ENCODE peak calls at places on chromosomes 12 and 14, in nine cellular contexts. Z, F, G, S, C, L, Q, B and A are unnamed samples.

GRCh38 chr12:21697829-21698630 is 40.4 kb upstream of the LDHB start:
- DNase-seq in Z (no peak), F (no peak), G (no peak), S (no peak), C (no peak), L (no peak), Q (peak; percentile 24), B (no peak), A (no peak)

GRCh38 chr14:24368562-24369252 is 723 bp downstream of the NFATC4 start:
- DNase-seq in Z (peak; percentile 57), F (no peak), G (peak; percentile 52), S (no peak), C (no peak), L (no peak), Q (peak; percentile 78), B (peak; percentile 74), A (peak; percentile 60)

GRCh38 chr12:53290661-53291060 is 4.7 kb upstream of the PFDN5 start:
- DNase-seq in Z (no peak), F (no peak), G (no peak), S (no peak), C (no peak), L (no peak), Q (no peak), B (no peak), A (no peak)

GRCh38 chr14:104183796-104184195 is 45.4 kb downstream of the KIF26A start:
- DNase-seq in Z (no peak), F (no peak), G (no peak), S (no peak), C (no peak), L (no peak), Q (no peak), B (peak; percentile 72), A (no peak)

GRCh38 chr12:104565606-104566243 is 109.0 kb downstream of the CHST11 start:
- DNase-seq in Z (no peak), F (no peak), G (no peak), S (no peak), C (no peak), L (no peak), Q (no peak), B (no peak), A (no peak)

GRCh38 chr12:93722757-93723567 is 45.8 kb downstream of the CRADD start:
- DNase-seq in Z (no peak), F (no peak), G (no peak), S (no peak), C (no peak), L (no peak), Q (peak; percentile 95), B (no peak), A (no peak)

GRCh38 chr12:6547987-6548386 is 7.9 kb downstream of the IFFO1 start:
- DNase-seq in Z (no peak), F (no peak), G (peak; percentile 55), S (no peak), C (no peak), L (no peak), Q (peak; percentile 82), B (no peak), A (no peak)

GRCh38 chr12:120563495-120563894 is 17.7 kb downstream of the POP5 start:
- DNase-seq in Z (no peak), F (no peak), G (no peak), S (no peak), C (no peak), L (no peak), Q (no peak), B (no peak), A (no peak)

GRCh38 chr12:15707516-15708199 is 81.5 kb downstream of the EPS8 start:
- DNase-seq in Z (no peak), F (no peak), G (no peak), S (no peak), C (no peak), L (no peak), Q (no peak), B (no peak), A (no peak)

GRCh38 chr14:49900973-49901372 is 8.1 kb downstream of the ARF6 start:
- DNase-seq in Z (no peak), F (no peak), G (no peak), S (no peak), C (no peak), L (no peak), Q (no peak), B (no peak), A (no peak)

GRCh38 chr12:40622246-40622838 is 69.9 kb upstream of the CNTN1 start:
- DNase-seq in Z (peak; percentile 48), F (peak; percentile 10), G (no peak), S (no peak), C (peak; percentile 46), L (peak; percentile 13), Q (no peak), B (no peak), A (peak; percentile 54)

GRCh38 chr14:93996130-93996695 is 888 bp upstream of the CCDC197 start:
- DNase-seq in Z (no peak), F (no peak), G (no peak), S (no peak), C (no peak), L (no peak), Q (no peak), B (no peak), A (no peak)

GRCh38 chr12:92029136-92029535 is 116.5 kb downstream of the BTG1 start:
- DNase-seq in Z (no peak), F (no peak), G (no peak), S (no peak), C (no peak), L (no peak), Q (no peak), B (no peak), A (no peak)

GRCh38 chr14:100078997-100079561 is 13.9 kb downstream of the EVL start:
- DNase-seq in Z (no peak), F (peak; percentile 70), G (no peak), S (peak; percentile 34), C (peak; percentile 17), L (peak; percentile 77), Q (peak; percentile 54), B (no peak), A (no peak)

GRCh38 chr12:89470741-89471504 is 53.7 kb downstream of the GALNT4 start:
- DNase-seq in Z (no peak), F (peak; percentile 34), G (no peak), S (no peak), C (no peak), L (no peak), Q (peak; percentile 40), B (no peak), A (no peak)

GRCh38 chr12:102298022-102298421 is 100.4 kb upstream of the PMCH start:
- DNase-seq in Z (no peak), F (no peak), G (no peak), S (no peak), C (no peak), L (no peak), Q (no peak), B (no peak), A (no peak)

GRCh38 chr14:54814076-54814475 is 88.5 kb downstream of the GCH1 start:
- DNase-seq in Z (no peak), F (peak; percentile 3), G (no peak), S (no peak), C (no peak), L (peak; percentile 25), Q (peak; percentile 8), B (no peak), A (no peak)

GRCh38 chr12:28189774-28190320 is 409 bp upstream of the CCDC91 start:
- DNase-seq in Z (no peak), F (peak; percentile 2), G (no peak), S (no peak), C (no peak), L (peak; percentile 7), Q (peak; percentile 43), B (no peak), A (peak; percentile 11)

GRCh38 chr12:107511292-107511691 is 174.3 kb upstream of the PWP1 start:
- DNase-seq in Z (no peak), F (no peak), G (no peak), S (no peak), C (no peak), L (no peak), Q (peak; percentile 65), B (no peak), A (no peak)

GRCh38 chr14:52700701-52701172 is 5.4 kb upstream of the ERO1A start:
- DNase-seq in Z (no peak), F (no peak), G (no peak), S (no peak), C (no peak), L (no peak), Q (no peak), B (no peak), A (no peak)

GRCh38 chr12:116484807-116485206 is 74.4 kb upstream of the MAP1LC3B2 start:
- DNase-seq in Z (no peak), F (no peak), G (no peak), S (no peak), C (no peak), L (no peak), Q (no peak), B (no peak), A (no peak)

GRCh38 chr12:118052324-118053070 is 8.5 kb downstream of the WSB2 start:
- DNase-seq in Z (peak; percentile 68), F (no peak), G (peak; percentile 72), S (peak; percentile 85), C (no peak), L (peak; percentile 41), Q (peak; percentile 99), B (peak; percentile 81), A (peak; percentile 89)

GRCh38 chr12:124917841-124918621 is 3.6 kb upstream of the UBC start:
- DNase-seq in Z (no peak), F (peak; percentile 63), G (no peak), S (no peak), C (no peak), L (peak; percentile 16), Q (no peak), B (no peak), A (no peak)

GRCh38 chr12:13234045-13234641 is 37.6 kb downstream of the EMP1 start:
- DNase-seq in Z (no peak), F (peak; percentile 35), G (no peak), S (no peak), C (peak; percentile 13), L (peak; percentile 28), Q (peak; percentile 61), B (no peak), A (no peak)

GRCh38 chr12:117120787-117121186 is 21.6 kb upstream of the TESC start:
- DNase-seq in Z (no peak), F (no peak), G (no peak), S (no peak), C (no peak), L (no peak), Q (no peak), B (no peak), A (no peak)

GRCh38 chr14:93676416-93676958 is 111.8 kb downstream of the PRIMA1 start:
- DNase-seq in Z (no peak), F (no peak), G (no peak), S (no peak), C (no peak), L (no peak), Q (no peak), B (no peak), A (no peak)

GRCh38 chr12:12748051-12748450 is 30.9 kb downstream of the CDKN1B start:
- DNase-seq in Z (no peak), F (no peak), G (no peak), S (no peak), C (no peak), L (no peak), Q (no peak), B (no peak), A (no peak)

GRCh38 chr12:113190761-113191160 is 5.2 kb downstream of the RITA1 start:
- DNase-seq in Z (no peak), F (no peak), G (no peak), S (peak; percentile 44), C (no peak), L (no peak), Q (peak; percentile 58), B (no peak), A (no peak)

GRCh38 chr14:63677891-63678379 is 36.3 kb upstream of the WDR89 start:
- DNase-seq in Z (no peak), F (no peak), G (no peak), S (peak; percentile 50), C (no peak), L (no peak), Q (peak; percentile 77), B (no peak), A (no peak)

GRCh38 chr14:62897057-62897456 is 148.2 kb downstream of the KCNH5 start:
- DNase-seq in Z (no peak), F (no peak), G (no peak), S (no peak), C (no peak), L (no peak), Q (no peak), B (no peak), A (no peak)

GRCh38 chr12:130480887-130481286 is 143.2 kb downstream of the PIWIL1 start:
- DNase-seq in Z (no peak), F (no peak), G (no peak), S (no peak), C (no peak), L (no peak), Q (no peak), B (no peak), A (no peak)